ENCODE peak calls at places on chromosomes 3 and 15, in five cellular contexts. O is glutamatergic neuron, T is iris pigment epithelial cell, F is H54, P is T47D. X is an unnamed sample.

GRCh38 chr15:99976811-99977271 is 243.6 kb upstream of the LYSMD4 start:
- DNase-seq in O (no peak), P (no peak), T (peak), F (no peak), X (no peak)

GRCh38 chr15:92902020-92902419 is 1.9 kb downstream of the CHD2 start:
- DNase-seq in T (peak), O (no peak), F (no peak), P (no peak), X (no peak)

GRCh38 chr3:158709666-158710083 is 22.6 kb downstream of the RARRES1 start:
- DNase-seq in P (no peak), F (peak), O (no peak), T (peak), X (no peak)

GRCh38 chr3:38297947-38298711 is 16.0 kb downstream of the SLC22A14 start:
- DNase-seq in T (peak), P (no peak), F (no peak), O (no peak), X (no peak)

GRCh38 chr15:85879334-85880163 is 84.8 kb upstream of the KLHL25 start:
- DNase-seq in O (no peak), F (peak), P (no peak), T (no peak), X (no peak)

GRCh38 chr15:25674948-25675347 is 188.2 kb downstream of the ATP10A start:
- DNase-seq in F (no peak), O (no peak), T (no peak), P (no peak), X (no peak)

GRCh38 chr15:68339481-68339880 is 61.9 kb downstream of the FEM1B start:
- DNase-seq in P (no peak), O (no peak), T (no peak), F (no peak), X (no peak)

GRCh38 chr3:119294889-119295769 is 946 bp downstream of the ARHGAP31 start:
- DNase-seq in F (peak), O (peak), P (peak), T (peak), X (peak)

GRCh38 chr3:88534534-88534933 is 384.8 kb downstream of the C3orf38 start:
- DNase-seq in O (no peak), P (no peak), T (no peak), F (no peak), X (no peak)

GRCh38 chr15:93341164-93341563 is 252.2 kb upstream of the RGMA start:
- DNase-seq in T (no peak), P (no peak), O (no peak), F (no peak), X (no peak)

GRCh38 chr3:67704322-67704721 is 49.9 kb upstream of the SUCLG2 start:
- DNase-seq in F (no peak), P (no peak), O (no peak), T (no peak), X (no peak)

GRCh38 chr3:2354702-2355101 is 256.0 kb downstream of the CNTN4 start:
- DNase-seq in F (peak), P (no peak), T (peak), O (no peak), X (no peak)

GRCh38 chr15:38514601-38515000 is 50.0 kb downstream of the RASGRP1 start:
- DNase-seq in T (no peak), O (no peak), F (no peak), P (no peak), X (no peak)

GRCh38 chr15:39599871-39600270 is 19.0 kb downstream of the THBS1 start:
- DNase-seq in P (no peak), O (no peak), T (no peak), F (no peak), X (no peak)

GRCh38 chr3:178112134-178112533 is 424.1 kb upstream of the KCNMB2 start:
- DNase-seq in O (no peak), F (no peak), P (no peak), T (no peak), X (no peak)

X was measured in neural crest cell.